ENCODE peak calls at places on chromosomes 16 and 17, in ten cellular contexts. K is stimulated activated CD4-positive, alpha-beta T cell treated with anti-CD3 and anti-CD28 coated beads, TNF-alpha, amount 100 ng/mL, for 48 hours; Z is 8988T; H is NCI-H446; T is left cardiac atrium; P is activated CD4-positive, alpha-beta T cell treated with anti-CD3 and anti-CD28 coated beads for 24 hours; W is COR-L47; X is thyroid gland; F is effector CD4-positive, alpha-beta T cell; G is NCI-H524 treated with DMSO at 0.1 percent for 48 hours. L is an unnamed sample.

GRCh38 chr17:55730808-55731207 is 8.1 kb upstream of the TMEM100 start:
- DNase-seq in K (no peak), Z (no peak), H (no peak), T (no peak), P (no peak), W (no peak), X (no peak), F (no peak), G (no peak), L (no peak)

GRCh38 chr17:19645608-19646250 is 2.8 kb upstream of the ALDH3A2 start:
- DNase-seq in K (peak; percentile 32), Z (no peak), H (peak; percentile 47), T (no peak), P (peak; percentile 29), W (no peak), X (no peak), F (peak; percentile 13), G (no peak), L (peak; percentile 17)

GRCh38 chr17:31753011-31753410 is 106.0 kb downstream of the COPRS start:
- DNase-seq in K (no peak), Z (no peak), H (no peak), T (no peak), P (no peak), W (no peak), X (no peak), F (no peak), G (no peak), L (no peak)

GRCh38 chr16:66741131-66741900 is 10.1 kb downstream of the DYNC1LI2 start:
- DNase-seq in K (no peak), Z (no peak), H (peak; percentile 79), T (peak; percentile 91), P (no peak), W (peak; percentile 30), X (peak; percentile 94), F (no peak), G (no peak), L (no peak)

GRCh38 chr16:71775949-71776348 is 32.7 kb downstream of the AP1G1 start:
- DNase-seq in K (no peak), Z (no peak), H (no peak), T (no peak), P (no peak), W (no peak), X (no peak), F (no peak), G (no peak), L (no peak)

GRCh38 chr17:50257574-50258224 is 16.6 kb upstream of the TMEM92 start:
- DNase-seq in K (no peak), Z (no peak), H (no peak), T (no peak), P (no peak), W (no peak), X (no peak), F (no peak), G (no peak), L (no peak)

GRCh38 chr17:83099086-83099540 is 19.7 kb downstream of the METRNL start:
- DNase-seq in K (no peak), Z (no peak), H (no peak), T (no peak), P (no peak), W (no peak), X (peak; percentile 53), F (no peak), G (no peak), L (no peak)

GRCh38 chr16:86567701-86568571 is 1.3 kb downstream of the FOXC2 start:
- DNase-seq in K (no peak), Z (no peak), H (no peak), T (no peak), P (no peak), W (no peak), X (no peak), F (no peak), G (no peak), L (no peak)

GRCh38 chr17:58277726-58278595 is 2.8 kb downstream of the MPO start:
- DNase-seq in K (no peak), Z (no peak), H (no peak), T (no peak), P (no peak), W (no peak), X (peak; percentile 14), F (no peak), G (no peak), L (no peak)